ENCODE peak calls at places on chromosomes 6 and 20, in seven cellular contexts. I is CD8-positive, alpha-beta T cell; P is iPS-NIHi11; T is NCI-H1092 treated with DMSO at 0.1 percent for 48 hours; M is activated CD4-positive, alpha-beta T cell treated with anti-CD3 and anti-CD28 coated beads, Interleukin-2, amount 50 U/mL, for 24 hours; B is lung microvascular endothelial cell; A is Jurkat, Clone E6-1. D is an unnamed sample.

GRCh38 chr20:49593441-49594142 is 25.7 kb upstream of the PTGIS start:
- DNase-seq in P (no peak), M (no peak), B (no peak), A (no peak), T (no peak), I (no peak), D (no peak)

GRCh38 chr6:133951881-133952814 is 876 bp upstream of the TBPL1 start:
- DNase-seq in I (peak; percentile 33), M (peak; percentile 26), P (peak; percentile 60), B (peak; percentile 80), A (no peak), T (peak; percentile 74), D (peak; percentile 67)

GRCh38 chr6:127464881-127465459 is 5.8 kb upstream of the KIAA0408 start:
- DNase-seq in B (peak; percentile 70), A (peak; percentile 34), I (peak; percentile 48), T (peak; percentile 20), P (peak; percentile 70), M (peak; percentile 24), D (peak; percentile 64)

GRCh38 chr6:137931849-137932465 is 64.9 kb downstream of the TNFAIP3 start:
- DNase-seq in T (no peak), M (no peak), I (no peak), P (no peak), A (no peak), B (peak; percentile 8), D (no peak)

GRCh38 chr6:24606200-24606599 is 39.8 kb downstream of the KIAA0319 start:
- DNase-seq in M (no peak), P (no peak), T (no peak), A (no peak), B (no peak), I (no peak), D (no peak)

GRCh38 chr20:64113796-64114355 is 6.5 kb upstream of the NPBWR2 start:
- DNase-seq in M (no peak), I (peak; percentile 3), P (peak; percentile 6), B (no peak), A (no peak), T (no peak), D (no peak)

GRCh38 chr20:50584687-50585086 is 74.5 kb downstream of the PTPN1 start:
- DNase-seq in P (no peak), A (no peak), T (no peak), M (no peak), I (no peak), B (no peak), D (no peak)

GRCh38 chr6:149335924-149336323 is 18.4 kb downstream of the TAB2 start:
- DNase-seq in P (no peak), A (no peak), M (no peak), I (peak; percentile 18), T (no peak), B (peak; percentile 76), D (no peak)

GRCh38 chr20:53387983-53388675 is 205.5 kb downstream of the ZNF217 start:
- DNase-seq in B (no peak), A (peak; percentile 77), M (no peak), T (no peak), P (no peak), I (peak; percentile 51), D (no peak)

GRCh38 chr20:32563311-32564272 is 21.5 kb downstream of the NOL4L start:
- DNase-seq in A (no peak), M (no peak), B (no peak), T (no peak), P (no peak), I (no peak), D (no peak)

GRCh38 chr6:72414648-72415047 is 207.2 kb upstream of the KCNQ5 start:
- DNase-seq in B (no peak), P (no peak), I (no peak), M (no peak), T (no peak), A (no peak), D (no peak)

GRCh38 chr6:138160329-138161117 is 1.2 kb upstream of the ARFGEF3 start:
- DNase-seq in B (no peak), A (no peak), P (no peak), T (peak; percentile 47), I (no peak), M (no peak), D (no peak)

GRCh38 chr6:4664117-4664626 is 112.0 kb upstream of the CDYL start:
- DNase-seq in M (no peak), T (no peak), B (peak; percentile 71), A (no peak), P (no peak), I (no peak), D (peak; percentile 52)

GRCh38 chr6:30556006-30556713 is at the start of gene GNL1:
- DNase-seq in A (peak; percentile 92), B (peak; percentile 90), P (peak; percentile 93), I (peak; percentile 100), T (peak; percentile 64), M (peak; percentile 99), D (peak; percentile 97)

GRCh38 chr6:89311853-89312531 is 3.1 kb downstream of the GABRR2 start:
- DNase-seq in I (no peak), P (peak; percentile 67), A (no peak), T (peak; percentile 1), B (peak; percentile 95), M (no peak), D (peak; percentile 64)

GRCh38 chr6:140441256-140441655 is 1066.8 kb upstream of the CITED2 start:
- DNase-seq in A (no peak), T (no peak), P (peak; percentile 27), M (no peak), I (no peak), B (peak; percentile 66), D (peak; percentile 46)

GRCh38 chr6:114007451-114007953 is 36.6 kb upstream of the HDAC2 start:
- DNase-seq in T (no peak), M (no peak), I (no peak), P (no peak), A (peak; percentile 33), B (no peak), D (no peak)

GRCh38 chr6:3026811-3027626 is 27.3 kb downstream of the NQO2 start:
- DNase-seq in A (peak; percentile 32), M (no peak), P (no peak), B (no peak), I (peak; percentile 46), T (no peak), D (no peak)

GRCh38 chr20:61589055-61589385 is 337.0 kb downstream of the CDH4 start:
- DNase-seq in P (no peak), I (no peak), B (peak; percentile 29), M (no peak), T (no peak), A (no peak), D (no peak)

GRCh38 chr6:88561974-88562736 is 396.0 kb upstream of the CNR1 start:
- DNase-seq in M (no peak), I (no peak), B (no peak), A (no peak), T (no peak), P (no peak), D (no peak)

GRCh38 chr20:60100780-60101179 is 142.6 kb downstream of the CDH26 start:
- DNase-seq in P (no peak), I (no peak), B (no peak), A (peak; percentile 82), T (no peak), M (no peak), D (no peak)

GRCh38 chr6:13800615-13801014 is 13.7 kb downstream of the MCUR1 start:
- DNase-seq in I (no peak), B (no peak), T (no peak), P (no peak), M (no peak), A (no peak), D (no peak)

GRCh38 chr6:87747646-87748045 is 45.6 kb upstream of the AKIRIN2 start:
- DNase-seq in B (no peak), I (no peak), T (no peak), P (no peak), A (no peak), M (no peak), D (no peak)

GRCh38 chr6:112909781-112910180 is 562.7 kb downstream of the RFPL4B start:
- DNase-seq in B (no peak), A (no peak), I (no peak), M (no peak), T (no peak), P (no peak), D (no peak)

D was measured in left colon.